ENCODE peak calls at places on chromosomes 2 and 18, in ten cellular contexts. R, K, X, H, P, N, G, D, L and V are unnamed samples.

GRCh38 chr18:11464129-11464528 is 145.3 kb upstream of the SLC35G4 start:
- DNase-seq in R (no peak), G (no peak), K (no peak), H (no peak), P (no peak), N (no peak), X (no peak), D (no peak), L (no peak), V (no peak)

GRCh38 chr18:59140287-59140885 is 702 bp downstream of the SEC11C start:
- DNase-seq in G (no peak), H (no peak), N (no peak), L (no peak), X (no peak), P (peak), D (peak), R (peak), K (peak), V (peak)

GRCh38 chr2:28516950-28517349 is 21.1 kb downstream of the PLB1 start:
- DNase-seq in H (no peak), N (no peak), L (no peak), R (no peak), X (no peak), P (no peak), D (peak), G (no peak), K (peak), V (no peak)

GRCh38 chr18:79897940-79898625 is 53.4 kb downstream of the SLC66A2 start:
- DNase-seq in K (no peak), R (no peak), N (no peak), H (peak), P (no peak), L (no peak), D (no peak), X (no peak), G (peak), V (no peak)

GRCh38 chr2:241974851-241975592 is 105.5 kb downstream of the RTP5 start:
- DNase-seq in D (no peak), G (no peak), L (no peak), X (no peak), N (no peak), R (no peak), K (no peak), H (peak), P (no peak), V (no peak)

GRCh38 chr2:10631405-10631804 is 58.4 kb downstream of the NOL10 start:
- DNase-seq in G (no peak), D (peak), P (no peak), L (no peak), X (no peak), H (no peak), N (no peak), K (no peak), R (no peak), V (no peak)

GRCh38 chr2:46006634-46007033 is 290.6 kb upstream of the EPAS1 start:
- DNase-seq in K (no peak), H (no peak), P (no peak), N (no peak), X (no peak), D (no peak), R (no peak), L (no peak), G (no peak), V (no peak)

GRCh38 chr2:235665656-235666239 is 171.9 kb downstream of the AGAP1 start:
- DNase-seq in P (no peak), K (peak), X (no peak), D (peak), N (no peak), H (no peak), L (no peak), R (no peak), G (no peak), V (no peak)

GRCh38 chr2:98026927-98027522 is 31.3 kb upstream of the TMEM131 start:
- DNase-seq in N (no peak), R (no peak), P (no peak), H (no peak), L (no peak), X (no peak), G (no peak), D (no peak), K (no peak), V (no peak)

GRCh38 chr18:58781627-58782194 is 83.0 kb upstream of the ZNF532 start:
- DNase-seq in N (no peak), G (peak), H (peak), K (peak), X (peak), L (peak), D (peak), R (peak), P (peak), V (peak)

GRCh38 chr18:22694954-22695353 is 238.2 kb upstream of the RBBP8 start:
- DNase-seq in K (peak), H (no peak), P (peak), G (peak), D (peak), X (no peak), R (peak), L (no peak), N (peak), V (peak)

GRCh38 chr18:78603102-78603501 is 376.5 kb upstream of the SALL3 start:
- DNase-seq in L (no peak), R (no peak), K (no peak), X (no peak), G (no peak), P (no peak), D (no peak), N (no peak), H (no peak), V (no peak)

GRCh38 chr2:14494759-14495158 is 137.8 kb upstream of the LRATD1 start:
- DNase-seq in R (no peak), P (no peak), X (no peak), L (no peak), K (no peak), D (no peak), N (no peak), G (no peak), H (no peak), V (no peak)

GRCh38 chr2:66024396-66024795 is 410.5 kb upstream of the MEIS1 start:
- DNase-seq in L (no peak), G (no peak), P (no peak), N (peak), X (no peak), R (no peak), D (no peak), H (no peak), K (no peak), V (no peak)

GRCh38 chr18:75057169-75057789 is 151.7 kb downstream of the PTGR3 start:
- DNase-seq in X (no peak), L (no peak), N (no peak), K (no peak), H (no peak), P (no peak), G (no peak), R (no peak), D (no peak), V (no peak)

GRCh38 chr2:151616760-151617339 is 117.4 kb downstream of the NEB start:
- DNase-seq in D (no peak), G (no peak), P (no peak), X (no peak), N (no peak), H (no peak), L (no peak), K (peak), R (no peak), V (no peak)

GRCh38 chr18:79068299-79068945 is 772 bp upstream of the ATP9B start:
- DNase-seq in X (peak), N (no peak), G (no peak), R (no peak), P (peak), D (peak), L (no peak), K (peak), H (peak), V (peak)

GRCh38 chr2:143740431-143740830 is 611.2 kb downstream of the ARHGAP15 start:
- DNase-seq in K (no peak), P (no peak), D (no peak), L (no peak), G (no peak), X (no peak), N (no peak), R (no peak), H (no peak), V (no peak)

GRCh38 chr2:55771612-55772011 is 78.0 kb upstream of the PNPT1 start:
- DNase-seq in H (no peak), X (no peak), P (peak), K (peak), R (no peak), L (peak), D (peak), G (no peak), N (no peak), V (peak)

GRCh38 chr2:150679456-150680120 is 192.1 kb upstream of the RND3 start:
- DNase-seq in X (no peak), L (no peak), R (no peak), H (no peak), P (peak), N (no peak), D (peak), G (no peak), K (peak), V (peak)

GRCh38 chr2:106098081-106098480 is 96.0 kb downstream of the UXS1 start:
- DNase-seq in K (no peak), X (no peak), R (no peak), P (peak), G (no peak), N (no peak), H (no peak), D (peak), L (no peak), V (peak)

GRCh38 chr2:27225526-27225925 is 8.4 kb downstream of the CAD start:
- DNase-seq in G (no peak), P (no peak), X (no peak), D (no peak), L (no peak), R (no peak), H (peak), N (no peak), K (no peak), V (no peak)

GRCh38 chr2:2229898-2230817 is 100.9 kb downstream of the MYT1L start:
- DNase-seq in P (no peak), N (no peak), H (no peak), K (no peak), D (no peak), G (no peak), L (no peak), X (no peak), R (no peak), V (no peak)

GRCh38 chr2:169365093-169365483 is 2.8 kb upstream of the LRP2 start:
- DNase-seq in H (no peak), X (no peak), P (no peak), K (no peak), G (no peak), L (no peak), N (no peak), D (peak), R (no peak), V (no peak)

GRCh38 chr2:197075754-197076337 is 149.3 kb upstream of the PGAP1 start:
- DNase-seq in N (no peak), G (no peak), L (no peak), D (no peak), H (no peak), R (no peak), P (peak), K (no peak), X (no peak), V (peak)

GRCh38 chr2:44946681-44947360 is 5.3 kb downstream of the SIX3 start:
- DNase-seq in H (peak), K (no peak), L (no peak), P (no peak), R (no peak), D (no peak), X (no peak), N (peak), G (no peak), V (no peak)

GRCh38 chr18:45940724-45941123 is 26.4 kb downstream of the EPG5 start:
- DNase-seq in L (no peak), G (no peak), N (no peak), K (peak), P (no peak), R (no peak), D (no peak), H (no peak), X (no peak), V (no peak)

GRCh38 chr2:157227592-157227991 is 29.9 kb upstream of the GALNT5 start:
- DNase-seq in R (no peak), K (no peak), D (no peak), L (no peak), N (no peak), P (no peak), X (no peak), G (no peak), H (no peak), V (no peak)

GRCh38 chr2:212628586-212628985 is 90.0 kb upstream of the ERBB4 start:
- DNase-seq in D (no peak), H (no peak), L (no peak), N (no peak), R (no peak), X (no peak), K (no peak), P (no peak), G (no peak), V (no peak)

GRCh38 chr2:60366178-60366577 is 187.3 kb downstream of the BCL11A start:
- DNase-seq in L (no peak), X (no peak), D (no peak), H (no peak), R (no peak), N (no peak), P (no peak), K (no peak), G (no peak), V (no peak)

GRCh38 chr2:79638410-79638809 is 125.6 kb downstream of the CTNNA2 start:
- DNase-seq in N (no peak), D (no peak), P (no peak), R (no peak), H (no peak), G (no peak), L (no peak), K (peak), X (no peak), V (no peak)

GRCh38 chr2:85273732-85274731 is 53.8 kb downstream of the TGOLN2 start:
- DNase-seq in H (no peak), L (no peak), D (peak), G (no peak), P (peak), X (no peak), K (peak), R (no peak), N (peak), V (peak)

GRCh38 chr2:29596584-29596983 is 324.8 kb downstream of the ALK start:
- DNase-seq in D (no peak), K (no peak), P (no peak), H (no peak), N (no peak), X (no peak), G (no peak), R (peak), L (no peak), V (no peak)

GRCh38 chr2:73944714-73945113 is 18.0 kb downstream of the DGUOK start:
- DNase-seq in D (no peak), G (no peak), K (no peak), N (no peak), H (no peak), R (no peak), L (no peak), P (no peak), X (no peak), V (no peak)

GRCh38 chr2:186183406-186183805 is 302.7 kb upstream of the ZC3H15 start:
- DNase-seq in N (no peak), K (no peak), H (no peak), L (no peak), R (no peak), D (no peak), X (no peak), P (no peak), G (no peak), V (no peak)

GRCh38 chr2:239824051-239824694 is 201.0 kb downstream of the NDUFA10 start:
- DNase-seq in X (peak), R (no peak), K (no peak), N (no peak), H (peak), L (no peak), G (peak), D (peak), P (peak), V (no peak)

DNA sequence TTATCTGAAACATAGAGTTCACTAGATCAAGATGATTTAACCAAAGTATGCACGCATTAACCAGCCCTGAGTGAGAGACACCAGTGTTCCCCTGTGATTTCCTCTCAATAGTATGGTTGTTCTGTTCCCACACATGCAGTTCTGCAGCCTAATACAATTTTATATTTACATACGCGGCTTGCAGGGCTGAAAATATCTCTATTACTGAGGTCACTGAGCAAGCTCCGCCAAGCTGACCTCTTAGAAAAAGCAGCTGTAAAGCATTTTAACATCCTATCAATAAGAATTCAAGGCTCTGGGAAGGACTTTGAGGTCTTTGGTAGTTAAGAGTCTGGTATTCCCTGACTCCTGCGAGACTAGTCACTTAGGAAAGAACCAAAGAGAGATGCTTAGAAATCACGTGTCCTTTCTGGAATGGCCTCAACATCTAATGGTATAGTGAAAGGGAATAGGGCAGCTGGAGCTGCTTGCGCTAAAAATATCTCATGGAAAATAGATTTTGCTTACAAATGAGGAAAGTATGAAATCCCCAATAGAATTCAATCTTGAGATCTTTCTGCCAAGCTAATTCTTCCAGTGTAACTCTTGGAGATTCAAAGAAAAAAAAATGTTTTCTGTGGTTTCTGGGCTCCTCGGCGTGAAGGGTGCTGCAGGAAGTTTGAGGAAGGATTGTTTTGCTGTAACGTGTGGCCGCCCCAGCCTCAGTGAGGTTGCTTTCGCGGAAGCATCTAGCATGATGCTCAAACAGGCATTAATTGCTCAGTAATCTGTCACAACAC is 59.2 kb downstream of the DOCK10 start:
- DNase-seq in R (no peak), D (peak), H (no peak), P (peak), G (no peak), L (no peak), N (no peak), X (no peak), K (peak), V (peak)
- H3K4me3 ChIP-seq in R (peak), D (peak), H (no peak), P (peak), G (peak), L (peak), N (no peak), X (peak), K (peak), V (peak)

DNA sequence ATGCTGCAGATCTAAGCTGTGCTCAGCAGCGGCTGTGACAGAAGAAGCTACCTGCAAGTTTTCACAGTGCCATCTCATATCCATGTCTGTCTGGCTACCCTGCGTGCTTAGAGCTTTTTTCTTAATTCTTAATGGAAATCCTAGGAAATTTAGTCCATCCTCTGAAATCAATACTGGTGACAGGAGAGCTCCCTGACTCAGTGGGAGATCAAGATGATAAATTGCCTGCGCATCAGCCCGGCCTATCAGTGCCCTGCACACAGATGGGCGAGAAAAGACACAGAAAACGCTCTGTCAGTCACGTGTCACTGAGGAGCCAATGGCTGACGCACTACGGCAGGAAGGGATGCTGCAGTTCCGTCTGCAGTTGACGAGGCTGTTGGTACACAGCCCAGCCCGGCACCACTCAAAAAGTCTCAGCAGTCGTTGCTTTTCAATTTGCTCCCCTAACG is 819.6 kb upstream of the FSHR start:
- DNase-seq in R (peak), P (peak), G (no peak), K (peak), L (peak), H (peak), X (no peak), N (no peak), D (no peak), V (peak)
- H3K4me3 ChIP-seq in R (peak), P (no peak), G (peak), K (peak), L (peak), H (no peak), X (peak), N (peak), D (no peak), V (peak)

GRCh38 chr2:15593327-15593705 is 1.6 kb downstream of the DDX1 start:
- DNase-seq in D (no peak), P (no peak), H (no peak), X (no peak), K (no peak), G (no peak), R (no peak), L (no peak), N (no peak), V (no peak)
- H3K4me3 ChIP-seq in D (peak), P (peak), H (no peak), X (peak), K (peak), G (peak), R (peak), L (peak), N (no peak), V (peak)

GRCh38 chr2:201261911-201262310 is 1.6 kb downstream of the CASP8 start:
- DNase-seq in L (no peak), G (no peak), X (no peak), N (no peak), R (no peak), H (no peak), P (no peak), D (no peak), K (no peak), V (no peak)
- H3K4me3 ChIP-seq in L (peak), G (no peak), X (peak), N (no peak), R (peak), H (peak), P (no peak), D (peak), K (no peak), V (no peak)

GRCh38 chr2:220916931-220917330 is 655.2 kb downstream of the EPHA4 start:
- DNase-seq in L (no peak), K (no peak), G (no peak), N (no peak), X (no peak), D (no peak), R (no peak), H (no peak), P (no peak), V (no peak)
- H3K4me3 ChIP-seq in L (no peak), K (no peak), G (no peak), N (no peak), X (no peak), D (no peak), R (no peak), H (no peak), P (no peak), V (no peak)

GRCh38 chr2:161245237-161245505 is 63.1 kb upstream of the PSMD14 start:
- DNase-seq in G (no peak), K (no peak), R (no peak), D (no peak), L (no peak), P (no peak), X (no peak), N (no peak), H (no peak), V (no peak)
- H3K4me3 ChIP-seq in G (no peak), K (no peak), R (no peak), D (no peak), L (no peak), P (no peak), X (no peak), N (peak), H (peak), V (no peak)

DNA sequence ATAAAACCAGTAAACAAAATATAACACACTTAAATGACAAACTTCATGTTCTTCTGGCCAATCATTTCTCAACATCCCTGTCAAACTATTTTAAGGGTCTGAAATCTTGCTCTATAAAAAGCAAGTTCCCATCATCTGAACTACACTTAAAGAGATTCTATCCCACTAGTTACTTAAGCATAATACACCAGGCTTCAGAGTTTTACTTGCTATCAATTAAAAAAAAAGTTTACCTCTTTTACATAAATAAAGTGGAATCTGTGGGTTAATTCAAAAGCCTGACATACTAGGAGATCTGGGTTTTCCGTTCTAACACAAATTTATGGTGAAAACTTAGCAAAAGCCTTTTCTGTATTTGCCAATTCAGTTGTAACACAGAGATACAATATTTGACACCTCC is 1.9 kb downstream of the CLASP1 start:
- DNase-seq in P (no peak), L (no peak), R (no peak), X (no peak), H (no peak), N (no peak), D (no peak), K (no peak), G (no peak), V (no peak)
- H3K4me3 ChIP-seq in P (peak), L (peak), R (peak), X (peak), H (no peak), N (peak), D (peak), K (peak), G (no peak), V (peak)

GRCh38 chr2:205689837-205690236 is 7.5 kb downstream of the NRP2 start:
- DNase-seq in P (no peak), K (no peak), N (no peak), G (no peak), D (no peak), R (no peak), L (no peak), X (no peak), H (no peak), V (no peak)

GRCh38 chr2:205687018-205687956 is 5.0 kb downstream of the NRP2 start:
- DNase-seq in K (no peak), L (no peak), G (no peak), N (no peak), H (no peak), X (no peak), D (no peak), R (no peak), P (no peak), V (no peak)

GRCh38 chr2:205685314-205686230 is 3.3 kb downstream of the NRP2 start:
- DNase-seq in P (peak), K (peak), R (no peak), H (no peak), G (no peak), X (peak), N (no peak), D (peak), L (no peak), V (peak)

GRCh38 chr2:205686231-205687017 is 4.1 kb downstream of the NRP2 start:
- DNase-seq in N (no peak), P (no peak), H (no peak), L (no peak), R (no peak), D (no peak), X (no peak), K (no peak), G (no peak), V (no peak)

GRCh38 chr2:205688417-205689200 is 6.3 kb downstream of the NRP2 start:
- DNase-seq in R (no peak), G (no peak), N (no peak), D (no peak), P (no peak), L (no peak), X (no peak), H (no peak), K (no peak), V (peak)
- H3K4me3 ChIP-seq in R (no peak), G (no peak), N (no peak), D (no peak), P (no peak), L (no peak), X (no peak), H (no peak), K (no peak), V (no peak)